ENCODE peak calls at places on chromosomes 4 and X, in ten cellular contexts. F is effector memory CD4-positive, alpha-beta T cell; Q is activated naive CD8-positive, alpha-beta T cell treated with anti-CD3 and anti-CD28 coated beads, Interleukin-2, amount 50 U/mL, for 24 hours; S is epithelial cell of esophagus; O is aorta; I is activated CD4-positive, alpha-beta T cell treated with anti-CD3 and anti-CD28 coated beads for 24 hours; H is T-helper 2 cell; K is PC-3; C is foreskin melanocyte; Y is HT-29. T is an unnamed sample.

GRCh38 chr4:13530823-13531608 is 13.3 kb downstream of the NKX3-2 start:
- DNase-seq in F (no peak), Q (no peak), S (no peak), O (no peak), I (no peak), H (no peak), K (no peak), C (no peak), Y (no peak), T (no peak)

GRCh38 chr4:112516401-112517066 is 554 bp upstream of the NEUROG2 start:
- DNase-seq in F (no peak), Q (peak), S (no peak), O (peak), I (no peak), H (no peak), K (no peak), C (no peak), Y (no peak), T (peak)

GRCh38 chr4:158033416-158033863 is 139.4 kb downstream of the GASK1B start:
- DNase-seq in F (no peak), Q (no peak), S (peak), O (no peak), I (no peak), H (no peak), K (peak), C (no peak), Y (peak), T (peak)

GRCh38 chrX:41333744-41333993 is 293 bp upstream of the DDX3X start:
- DNase-seq in F (no peak), Q (no peak), S (peak), O (no peak), I (peak), H (no peak), K (peak), C (peak), Y (no peak), T (peak)

GRCh38 chrX:140180585-140180984 is 215.3 kb upstream of the CXorf66 start:
- DNase-seq in F (no peak), Q (no peak), S (peak), O (no peak), I (no peak), H (no peak), K (peak), C (no peak), Y (no peak), T (peak)

GRCh38 chr4:33998204-33998603 is 2246.1 kb downstream of the ARAP2 start:
- DNase-seq in F (no peak), Q (no peak), S (peak), O (no peak), I (no peak), H (no peak), K (no peak), C (no peak), Y (no peak), T (peak)

GRCh38 chrX:30241724-30242415 is at the start of gene MAGEB4:
- DNase-seq in F (no peak), Q (no peak), S (no peak), O (no peak), I (no peak), H (no peak), K (no peak), C (no peak), Y (no peak), T (peak)

GRCh38 chr4:176780995-176781738 is 11.6 kb downstream of the VEGFC start:
- DNase-seq in F (no peak), Q (no peak), S (peak), O (no peak), I (no peak), H (no peak), K (peak), C (peak), Y (no peak), T (peak)

GRCh38 chr4:82230310-82230709 is 143.5 kb downstream of the HNRNPD start:
- DNase-seq in F (no peak), Q (no peak), S (peak), O (no peak), I (no peak), H (no peak), K (peak), C (peak), Y (no peak), T (no peak)

GRCh38 chr4:89751416-89751815 is 85.5 kb downstream of the SNCA start:
- DNase-seq in F (no peak), Q (no peak), S (no peak), O (no peak), I (no peak), H (no peak), K (no peak), C (no peak), Y (no peak), T (no peak)

GRCh38 chr4:88522702-88523324 is 763 bp downstream of the PYURF start:
- DNase-seq in F (no peak), Q (peak), S (peak), O (peak), I (peak), H (no peak), K (peak), C (peak), Y (peak), T (peak)

GRCh38 chr4:4249876-4250275 is 1.9 kb upstream of the TMEM128 start:
- DNase-seq in F (no peak), Q (no peak), S (no peak), O (no peak), I (no peak), H (no peak), K (no peak), C (peak), Y (no peak), T (no peak)

GRCh38 chr4:61445374-61446063 is 245.4 kb downstream of the ADGRL3 start:
- DNase-seq in F (no peak), Q (no peak), S (no peak), O (no peak), I (no peak), H (no peak), K (no peak), C (no peak), Y (no peak), T (no peak)

GRCh38 chrX:39827959-39828358 is 269.8 kb downstream of the BCOR start:
- DNase-seq in F (no peak), Q (no peak), S (no peak), O (no peak), I (no peak), H (no peak), K (no peak), C (no peak), Y (no peak), T (no peak)

GRCh38 chr4:167196386-167196785 is 37.9 kb downstream of the SPOCK3 start:
- DNase-seq in F (no peak), Q (no peak), S (peak), O (no peak), I (no peak), H (no peak), K (peak), C (no peak), Y (peak), T (peak)

GRCh38 chr4:108149588-108150380 is 18.9 kb downstream of the LEF1 start:
- DNase-seq in F (no peak), Q (no peak), S (no peak), O (no peak), I (no peak), H (no peak), K (no peak), C (no peak), Y (no peak), T (peak)

GRCh38 chr4:106659386-106659785 is 290.8 kb upstream of the GIMD1 start:
- DNase-seq in F (no peak), Q (no peak), S (peak), O (no peak), I (no peak), H (no peak), K (no peak), C (peak), Y (no peak), T (no peak)

GRCh38 chr4:7416745-7417432 is 17.8 kb downstream of the PSAPL1 start:
- DNase-seq in F (no peak), Q (no peak), S (no peak), O (no peak), I (no peak), H (no peak), K (no peak), C (no peak), Y (no peak), T (no peak)

GRCh38 chr4:141890279-141890678 is 253.9 kb downstream of the IL15 start:
- DNase-seq in F (no peak), Q (no peak), S (no peak), O (no peak), I (no peak), H (no peak), K (no peak), C (peak), Y (peak), T (no peak)

GRCh38 chrX:45024501-45024900 is 151.5 kb downstream of the KDM6A start:
- DNase-seq in F (no peak), Q (no peak), S (no peak), O (no peak), I (no peak), H (no peak), K (no peak), C (no peak), Y (no peak), T (no peak)

GRCh38 chrX:96314974-96315373 is 369.7 kb upstream of the DIAPH2 start:
- DNase-seq in F (no peak), Q (no peak), S (peak), O (no peak), I (peak), H (no peak), K (peak), C (peak), Y (no peak), T (peak)

GRCh38 chrX:106177982-106178321 is 9.8 kb downstream of the PWWP3B start:
- DNase-seq in F (no peak), Q (no peak), S (no peak), O (no peak), I (no peak), H (no peak), K (no peak), C (no peak), Y (no peak), T (no peak)

GRCh38 chr4:158008551-158009218 is 164.1 kb downstream of the GASK1B start:
- DNase-seq in F (no peak), Q (no peak), S (peak), O (peak), I (no peak), H (no peak), K (no peak), C (no peak), Y (no peak), T (peak)

GRCh38 chrX:46722742-46723568 is 36.0 kb downstream of the SLC9A7 start:
- DNase-seq in F (no peak), Q (no peak), S (peak), O (no peak), I (no peak), H (no peak), K (peak), C (no peak), Y (no peak), T (peak)

GRCh38 chr4:102722740-102723139 is 38.0 kb downstream of the MANBA start:
- DNase-seq in F (no peak), Q (no peak), S (no peak), O (no peak), I (no peak), H (no peak), K (no peak), C (no peak), Y (no peak), T (no peak)

GRCh38 chrX:34578237-34578636 is 78.8 kb downstream of the TMEM47 start:
- DNase-seq in F (no peak), Q (no peak), S (peak), O (no peak), I (no peak), H (no peak), K (peak), C (peak), Y (peak), T (peak)

GRCh38 chr4:185839204-185839712 is 27.3 kb upstream of the SORBS2 start:
- DNase-seq in F (no peak), Q (no peak), S (peak), O (peak), I (no peak), H (no peak), K (peak), C (peak), Y (peak), T (peak)

T was measured in M059J.